ENCODE peak calls at places on chromosome 6, in six cellular contexts. One of them, this sample, is unnamed. For H3K4me1, the result is how much of the 10 kb centered on the place peaks cover.

GRCh38 chr6:165308926-165309731 is at the start of gene C6orf118:
- DNase-seq in tibial nerve: no peak
- DNase-seq in iPS DF 6.9: peak
- DNase-seq in aorta: no peak
- DNase-seq in heart left ventricle: peak
- DNase-seq in pancreas: no peak
- DNase-seq in this sample: no peak

GRCh38 chr6:129929433-129929832 is 68.3 kb upstream of the TMEM244 start:
- DNase-seq in heart left ventricle: no peak
- DNase-seq in tibial nerve: no peak
- DNase-seq in pancreas: no peak
- DNase-seq in aorta: no peak
- DNase-seq in iPS DF 6.9: no peak
- DNase-seq in this sample: no peak

GRCh38 chr6:167827062-167827587 is 414 bp downstream of the AFDN start:
- DNase-seq in tibial nerve: no peak
- DNase-seq in aorta: no peak
- DNase-seq in pancreas: peak
- DNase-seq in iPS DF 6.9: no peak
- DNase-seq in heart left ventricle: peak
- DNase-seq in this sample: no peak

GRCh38 chr6:31202259-31203166 is 32.0 kb upstream of the POU5F1 start:
- DNase-seq in heart left ventricle: no peak
- DNase-seq in tibial nerve: no peak
- DNase-seq in pancreas: no peak
- DNase-seq in iPS DF 6.9: no peak
- DNase-seq in aorta: no peak
- DNase-seq in this sample: no peak

GRCh38 chr6:150588862-150589499 is 10.7 kb upstream of the PLEKHG1 start:
- DNase-seq in aorta: no peak
- DNase-seq in iPS DF 6.9: no peak
- DNase-seq in pancreas: no peak
- DNase-seq in heart left ventricle: no peak
- DNase-seq in tibial nerve: no peak
- DNase-seq in this sample: no peak

GRCh38 chr6:156579564-156579963 is 197.6 kb upstream of the ARID1B start:
- DNase-seq in pancreas: no peak
- DNase-seq in tibial nerve: no peak
- DNase-seq in iPS DF 6.9: no peak
- DNase-seq in heart left ventricle: no peak
- DNase-seq in aorta: no peak
- DNase-seq in this sample: no peak

GRCh38 chr6:10413850-10414765 is 766 bp downstream of the TFAP2A start:
- DNase-seq in heart left ventricle: no peak
- DNase-seq in iPS DF 6.9: no peak
- DNase-seq in pancreas: no peak
- DNase-seq in aorta: no peak
- DNase-seq in tibial nerve: no peak
- DNase-seq in this sample: no peak

GRCh38 chr6:35190306-35190705 is 23.4 kb upstream of the SCUBE3 start:
- DNase-seq in aorta: no peak
- DNase-seq in heart left ventricle: no peak
- DNase-seq in pancreas: no peak
- DNase-seq in tibial nerve: no peak
- DNase-seq in iPS DF 6.9: no peak
- DNase-seq in this sample: no peak

GRCh38 chr6:2959909-2960719 is 11.3 kb downstream of the SERPINB6 start:
- DNase-seq in tibial nerve: no peak
- DNase-seq in heart left ventricle: no peak
- DNase-seq in pancreas: peak
- DNase-seq in iPS DF 6.9: no peak
- DNase-seq in aorta: no peak
- DNase-seq in this sample: no peak

GRCh38 chr6:147366290-147366689 is 142.2 kb upstream of the SAMD5 start:
- DNase-seq in pancreas: no peak
- DNase-seq in iPS DF 6.9: no peak
- DNase-seq in heart left ventricle: no peak
- DNase-seq in aorta: no peak
- DNase-seq in tibial nerve: no peak
- DNase-seq in this sample: no peak

GRCh38 chr6:37485259-37485658 is 14.4 kb downstream of the CCDC167 start:
- DNase-seq in tibial nerve: no peak
- DNase-seq in iPS DF 6.9: no peak
- DNase-seq in pancreas: no peak
- DNase-seq in aorta: no peak
- DNase-seq in heart left ventricle: no peak
- DNase-seq in this sample: no peak

GRCh38 chr6:108127826-108128225 is 38.0 kb upstream of the NR2E1 start:
- DNase-seq in tibial nerve: no peak
- DNase-seq in aorta: no peak
- DNase-seq in iPS DF 6.9: no peak
- DNase-seq in pancreas: peak
- DNase-seq in heart left ventricle: no peak
- DNase-seq in this sample: no peak

GRCh38 chr6:97049254-97050004 is 124.9 kb downstream of the KLHL32 start:
- DNase-seq in pancreas: no peak
- DNase-seq in tibial nerve: no peak
- DNase-seq in iPS DF 6.9: no peak
- DNase-seq in heart left ventricle: no peak
- DNase-seq in aorta: no peak
- DNase-seq in this sample: no peak

GRCh38 chr6:167828325-167828956 is 1.7 kb downstream of the AFDN start:
- DNase-seq in tibial nerve: no peak
- DNase-seq in pancreas: no peak
- DNase-seq in heart left ventricle: no peak
- DNase-seq in iPS DF 6.9: no peak
- DNase-seq in aorta: no peak
- DNase-seq in this sample: no peak

GRCh38 chr6:45896783-45897441 is 118.7 kb downstream of the CLIC5 start:
- DNase-seq in heart left ventricle: no peak
- DNase-seq in pancreas: no peak
- DNase-seq in tibial nerve: no peak
- DNase-seq in iPS DF 6.9: no peak
- DNase-seq in aorta: no peak
- DNase-seq in this sample: no peak

GRCh38 chr6:168102093-168102985 is 23.3 kb upstream of the FRMD1 start:
- DNase-seq in iPS DF 6.9: no peak
- DNase-seq in aorta: peak
- DNase-seq in pancreas: peak
- DNase-seq in tibial nerve: no peak
- DNase-seq in heart left ventricle: no peak
- DNase-seq in this sample: no peak

GRCh38 chr6:111997078-111997862 is 56.6 kb upstream of the CCN6 start:
- DNase-seq in iPS DF 6.9: peak
- DNase-seq in tibial nerve: peak
- DNase-seq in pancreas: peak
- DNase-seq in heart left ventricle: peak
- DNase-seq in aorta: peak
- DNase-seq in this sample: peak

GRCh38 chr6:112980676-112981075 is 633.5 kb downstream of the RFPL4B start:
- DNase-seq in heart left ventricle: no peak
- DNase-seq in tibial nerve: no peak
- DNase-seq in aorta: no peak
- DNase-seq in iPS DF 6.9: no peak
- DNase-seq in pancreas: no peak
- DNase-seq in this sample: no peak

GRCh38 chr6:92779758-92780157 is 639.6 kb downstream of the EPHA7 start:
- DNase-seq in iPS DF 6.9: no peak
- DNase-seq in tibial nerve: peak
- DNase-seq in heart left ventricle: peak
- DNase-seq in pancreas: peak
- DNase-seq in aorta: no peak
- DNase-seq in this sample: no peak

DNA sequence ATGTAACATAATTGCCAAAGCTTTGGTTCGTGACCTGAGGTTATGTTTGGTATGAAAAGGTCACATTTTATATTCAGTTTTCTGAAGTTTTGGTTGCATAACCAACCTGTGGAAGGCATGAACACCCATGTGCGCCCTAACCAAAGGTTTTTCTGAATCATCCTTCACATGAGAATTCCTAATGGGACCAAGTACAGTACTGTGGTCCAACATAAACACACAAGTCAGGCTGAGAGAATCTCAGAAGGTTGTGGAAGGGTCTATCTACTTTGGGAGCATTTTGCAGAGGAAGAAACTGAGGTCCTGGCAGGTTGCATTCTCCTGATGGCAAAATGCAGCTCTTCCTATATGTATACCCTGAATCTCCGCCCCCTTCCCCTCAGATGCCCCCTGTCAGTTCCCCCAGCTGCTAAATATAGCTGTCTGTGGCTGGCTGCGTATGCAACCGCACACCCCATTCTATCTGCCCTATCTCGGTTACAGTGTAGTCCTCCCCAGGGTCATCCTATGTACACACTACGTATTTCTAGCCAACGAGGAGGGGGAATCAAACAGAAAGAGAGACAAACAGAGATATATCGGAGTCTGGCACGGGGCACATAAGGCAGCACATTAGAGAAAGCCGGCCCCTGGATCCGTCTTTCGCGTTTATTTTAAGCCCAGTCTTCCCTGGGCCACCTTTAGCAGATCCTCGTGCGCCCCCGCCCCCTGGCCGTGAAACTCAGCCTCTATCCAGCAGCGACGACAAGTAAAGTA is 547 bp upstream of the ESR1 start:
- DNase-seq in aorta: no peak
- DNase-seq in pancreas: no peak
- DNase-seq in tibial nerve: no peak
- DNase-seq in heart left ventricle: no peak
- DNase-seq in iPS DF 6.9: no peak
- DNase-seq in this sample: no peak
- H3K4me3 ChIP-seq in aorta: no peak
- H3K4me3 ChIP-seq in pancreas: no peak
- H3K4me3 ChIP-seq in tibial nerve: peak
- H3K4me3 ChIP-seq in heart left ventricle: peak
- H3K4me3 ChIP-seq in iPS DF 6.9: peak
- H3K4me3 ChIP-seq in this sample: no peak

DNA sequence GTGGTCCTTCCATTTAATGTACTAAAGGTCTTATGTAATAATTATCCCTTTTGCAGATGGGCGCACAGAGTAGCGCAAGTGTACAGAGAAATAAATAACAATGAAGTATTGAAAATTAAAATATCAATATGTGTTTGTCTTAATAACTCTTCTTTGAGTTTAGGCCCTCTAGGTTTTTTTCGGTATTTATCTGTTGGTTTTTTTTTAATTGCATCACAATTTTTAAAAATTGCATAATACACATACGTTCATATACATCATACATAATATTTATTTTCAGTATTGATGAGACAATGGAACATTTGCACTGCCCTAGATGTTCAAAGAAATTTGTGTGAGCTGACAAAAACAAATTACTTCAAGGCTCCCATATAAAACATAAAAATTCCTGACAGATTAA is 15.1 kb downstream of the ADGRB3 start:
- DNase-seq in heart left ventricle: no peak
- DNase-seq in iPS DF 6.9: no peak
- DNase-seq in tibial nerve: no peak
- DNase-seq in pancreas: no peak
- DNase-seq in aorta: no peak
- DNase-seq in this sample: no peak
- H3K27ac ChIP-seq in heart left ventricle: no peak
- H3K27ac ChIP-seq in iPS DF 6.9: no peak
- H3K27ac ChIP-seq in tibial nerve: no peak
- H3K27ac ChIP-seq in pancreas: no peak
- H3K27ac ChIP-seq in aorta: no peak
- H3K27ac ChIP-seq in this sample: no peak

GRCh38 chr6:116279232-116280160 is at the start of gene TSPYL1:
- DNase-seq in tibial nerve: peak
- DNase-seq in heart left ventricle: peak
- DNase-seq in pancreas: peak
- DNase-seq in iPS DF 6.9: peak
- DNase-seq in aorta: peak
- DNase-seq in this sample: peak
- H3K4me1 ChIP-seq in tibial nerve: under half
- H3K4me1 ChIP-seq in heart left ventricle: under half
- H3K4me1 ChIP-seq in pancreas: under half
- H3K4me1 ChIP-seq in iPS DF 6.9: under half
- H3K4me1 ChIP-seq in aorta: under half
- H3K4me1 ChIP-seq in this sample: half or more

GRCh38 chr6:33904050-33904827 is 100.4 kb upstream of the MLN start:
- DNase-seq in aorta: peak
- DNase-seq in tibial nerve: no peak
- DNase-seq in iPS DF 6.9: no peak
- DNase-seq in heart left ventricle: no peak
- DNase-seq in pancreas: no peak
- DNase-seq in this sample: peak
- H3K4me3 ChIP-seq in aorta: no peak
- H3K4me3 ChIP-seq in tibial nerve: no peak
- H3K4me3 ChIP-seq in iPS DF 6.9: no peak
- H3K4me3 ChIP-seq in heart left ventricle: no peak
- H3K4me3 ChIP-seq in pancreas: no peak
- H3K4me3 ChIP-seq in this sample: peak

DNA sequence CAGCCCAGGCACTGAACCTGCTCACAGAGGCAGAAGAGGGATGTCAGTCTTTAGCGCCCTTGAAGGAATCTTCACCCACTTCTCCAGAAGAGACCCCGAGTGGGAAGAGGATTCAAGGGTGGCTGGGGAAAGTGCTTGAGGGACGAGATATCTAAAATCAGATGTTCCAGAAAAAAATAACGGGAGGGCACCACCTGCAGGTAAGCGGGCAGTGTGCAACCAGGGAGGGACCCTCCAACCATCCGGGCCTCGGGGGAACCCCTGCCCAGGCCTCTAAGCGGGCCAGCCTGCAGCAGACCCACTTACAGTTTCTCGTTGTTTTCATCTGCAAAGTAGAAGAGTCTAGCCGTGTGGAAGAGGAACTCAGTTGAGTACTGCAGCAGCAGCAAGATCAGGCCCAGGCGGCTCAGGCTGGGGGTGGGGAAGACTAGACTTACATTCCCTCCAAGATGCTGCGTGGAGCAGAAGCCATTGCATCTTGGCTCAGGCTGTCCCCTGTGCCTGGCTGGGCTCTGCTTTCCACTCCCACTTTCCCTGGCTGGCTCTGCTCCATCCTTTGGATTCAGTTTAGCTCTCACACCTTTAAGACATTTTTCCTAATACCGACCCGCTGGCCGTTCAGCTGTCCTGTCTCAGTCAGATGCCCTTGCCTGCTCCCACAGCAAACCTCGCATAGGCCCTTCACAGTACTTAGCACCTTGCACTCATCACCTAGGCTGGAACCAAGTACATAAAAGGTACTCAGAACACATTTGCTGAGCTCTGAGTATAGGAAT is 70.9 kb downstream of the TRAM2 start:
- DNase-seq in iPS DF 6.9: no peak
- DNase-seq in heart left ventricle: no peak
- DNase-seq in pancreas: no peak
- DNase-seq in tibial nerve: no peak
- DNase-seq in aorta: no peak
- DNase-seq in this sample: no peak
- H3K27ac ChIP-seq in iPS DF 6.9: no peak
- H3K27ac ChIP-seq in heart left ventricle: no peak
- H3K27ac ChIP-seq in pancreas: no peak
- H3K27ac ChIP-seq in tibial nerve: no peak
- H3K27ac ChIP-seq in aorta: peak
- H3K27ac ChIP-seq in this sample: no peak

DNA sequence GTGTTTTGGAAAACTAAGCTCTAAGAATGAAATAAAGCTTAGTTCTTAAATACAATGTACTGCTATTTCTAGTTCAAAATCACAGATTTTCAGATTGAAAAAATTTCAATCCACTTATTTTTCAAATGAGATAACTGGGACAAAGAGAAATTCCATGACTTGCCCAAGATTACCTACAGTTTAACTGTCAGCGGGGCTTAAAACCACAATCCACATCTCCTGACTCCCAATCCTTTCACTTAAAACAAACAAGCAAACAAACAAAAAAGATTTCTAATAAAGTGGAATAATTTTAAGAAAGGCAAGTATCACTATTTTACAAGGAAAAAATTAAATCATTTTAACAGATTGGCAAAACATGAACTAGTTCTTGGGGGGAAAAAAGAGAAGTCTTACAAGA is 4.2 kb downstream of the PHIP start:
- DNase-seq in tibial nerve: no peak
- DNase-seq in iPS DF 6.9: no peak
- DNase-seq in pancreas: no peak
- DNase-seq in aorta: no peak
- DNase-seq in heart left ventricle: no peak
- DNase-seq in this sample: no peak
- H3K4me1 ChIP-seq in tibial nerve: under half
- H3K4me1 ChIP-seq in iPS DF 6.9: under half
- H3K4me1 ChIP-seq in pancreas: under half
- H3K4me1 ChIP-seq in aorta: under half
- H3K4me1 ChIP-seq in heart left ventricle: under half
- H3K4me1 ChIP-seq in this sample: under half